ENCODE peak calls at places on chromosomes 2 and 18, in ten cellular contexts. P is gastrocnemius medialis; E is CD8-positive, alpha-beta memory T cell; N is CD4-positive, alpha-beta T cell; R is HT1080; B is hippocampal formation; A is GM12865; U is small intestine; C is stimulated activated CD4-positive, alpha-beta T cell treated with anti-CD3 and anti-CD28 coated beads, Interleukin-12 subunit alpha, Interleukin-12 subunit beta, amount 100 ng/mL, for 48 hours; O is AG10803. K is an unnamed sample.

GRCh38 chr18:80109676-80110078 is 615 bp downstream of the ADNP2 start:
- DNase-seq in A (peak), P (no peak), B (no peak), R (peak), O (peak), N (no peak), U (peak), C (no peak), E (peak), K (peak)

GRCh38 chr18:72878143-72878542 is 10.4 kb upstream of the NETO1 start:
- DNase-seq in C (no peak), O (no peak), R (no peak), A (no peak), B (no peak), U (no peak), P (no peak), N (no peak), E (no peak), K (no peak)

GRCh38 chr2:127217470-127218325 is 2.4 kb downstream of the CYP27C1 start:
- DNase-seq in U (no peak), R (peak), O (no peak), B (no peak), C (no peak), A (no peak), N (no peak), E (no peak), P (no peak), K (peak)

GRCh38 chr2:86476092-86476491 is 34.9 kb downstream of the KDM3A start:
- DNase-seq in N (no peak), U (no peak), O (peak), R (no peak), E (no peak), P (no peak), A (no peak), B (no peak), C (no peak), K (peak)

GRCh38 chr2:10367472-10368439 is 65.1 kb downstream of the HPCAL1 start:
- DNase-seq in U (no peak), P (no peak), B (no peak), C (no peak), E (no peak), N (no peak), R (no peak), A (no peak), O (no peak), K (no peak)

GRCh38 chr2:108215794-108216211 is 24.0 kb upstream of the SULT1C3 start:
- DNase-seq in A (no peak), O (peak), U (peak), R (peak), P (no peak), N (no peak), E (no peak), B (peak), C (no peak), K (peak)

GRCh38 chr18:41324020-41324791 is 630.8 kb upstream of the PIK3C3 start:
- DNase-seq in O (no peak), P (no peak), N (no peak), E (no peak), A (no peak), C (no peak), B (no peak), U (no peak), R (peak), K (no peak)

GRCh38 chr2:241122376-241123002 is 20.4 kb upstream of the MTERF4 start:
- DNase-seq in A (no peak), U (no peak), E (no peak), B (no peak), C (no peak), R (no peak), O (no peak), N (no peak), P (no peak), K (no peak)

GRCh38 chr2:219060821-219061791 is at the start of gene IHH:
- DNase-seq in C (no peak), A (no peak), O (no peak), E (no peak), B (no peak), R (no peak), P (no peak), N (no peak), U (peak), K (no peak)

GRCh38 chr18:74459877-74460276 is 2.8 kb upstream of the DIPK1C start:
- DNase-seq in R (peak), N (no peak), P (no peak), C (no peak), A (no peak), B (no peak), U (no peak), O (no peak), E (no peak), K (no peak)

K was measured in LHCN-M2.